ENCODE peak calls at places on chromosomes 5 and 9, in four cellular contexts. I is H1, Y is H9, G is trophoblast cell. Z is an unnamed sample.

GRCh38 chr9:26856413-26857032 is 36.1 kb downstream of the CAAP1 start:
- DNase-seq in I (no peak), Y (peak; percentile 63), G (peak; percentile 37), Z (peak; percentile 82)

GRCh38 chr5:175579742-175580432 is 78.0 kb upstream of the HRH2 start:
- DNase-seq in I (no peak), Y (no peak), G (no peak), Z (no peak)

GRCh38 chr9:105194234-105194633 is 50.2 kb upstream of the SLC44A1 start:
- DNase-seq in I (no peak), Y (no peak), G (no peak), Z (no peak)

GRCh38 chr5:164202338-164202737 is 696.9 kb downstream of the MAT2B start:
- DNase-seq in I (no peak), Y (no peak), G (no peak), Z (no peak)

GRCh38 chr9:89870207-89870606 is 265.4 kb downstream of the GADD45G start:
- DNase-seq in I (no peak), Y (no peak), G (no peak), Z (no peak)

GRCh38 chr9:20507431-20507830 is 114.9 kb downstream of the MLLT3 start:
- DNase-seq in I (no peak), Y (no peak), G (no peak), Z (no peak)

GRCh38 chr5:168075387-168075786 is 216.1 kb upstream of the WWC1 start:
- DNase-seq in I (no peak), Y (no peak), G (no peak), Z (no peak)

GRCh38 chr5:37424441-37424840 is 45.3 kb downstream of the WDR70 start:
- DNase-seq in I (no peak), Y (no peak), G (no peak), Z (no peak)

GRCh38 chr9:72753261-72753893 is 199.5 kb downstream of the ALDH1A1 start:
- DNase-seq in I (no peak), Y (no peak), G (no peak), Z (no peak)

GRCh38 chr5:93831449-93831848 is 90.0 kb upstream of the POU5F2 start:
- DNase-seq in I (no peak), Y (no peak), G (peak; percentile 11), Z (no peak)

GRCh38 chr5:13478831-13479465 is 465.5 kb downstream of the DNAH5 start:
- DNase-seq in I (peak; percentile 17), Y (peak; percentile 48), G (peak; percentile 35), Z (peak; percentile 77)

GRCh38 chr9:35798658-35799366 is 7.4 kb downstream of the NPR2 start:
- DNase-seq in I (no peak), Y (no peak), G (peak; percentile 34), Z (peak; percentile 92)

GRCh38 chr5:37757980-37758582 is 81.8 kb downstream of the GDNF start:
- DNase-seq in I (no peak), Y (no peak), G (no peak), Z (no peak)

GRCh38 chr5:154311362-154311761 is 120.8 kb downstream of the GALNT10 start:
- DNase-seq in I (no peak), Y (no peak), G (no peak), Z (no peak)

GRCh38 chr9:121026260-121026691 is 23.8 kb downstream of the C5 start:
- DNase-seq in I (no peak), Y (no peak), G (no peak), Z (no peak)

GRCh38 chr5:80406980-80407734 is 707 bp upstream of the ZFYVE16 start:
- DNase-seq in I (no peak), Y (no peak), G (peak; percentile 13), Z (no peak)

GRCh38 chr5:122153774-122154173 is 24.4 kb downstream of the ZNF474 start:
- DNase-seq in I (no peak), Y (no peak), G (no peak), Z (peak; percentile 32)

GRCh38 chr5:87147441-87147840 is 120.2 kb upstream of the RASA1 start:
- DNase-seq in I (no peak), Y (no peak), G (no peak), Z (no peak)

GRCh38 chr9:83511051-83511450 is 27.1 kb downstream of the FRMD3 start:
- DNase-seq in I (no peak), Y (no peak), G (no peak), Z (no peak)

GRCh38 chr9:33506626-33507370 is 17.3 kb upstream of the ANKRD18B start:
- DNase-seq in I (no peak), Y (no peak), G (peak; percentile 34), Z (peak; percentile 38)

GRCh38 chr9:100714372-100715099 is 136.7 kb downstream of the CAVIN4 start:
- DNase-seq in I (peak; percentile 17), Y (peak; percentile 75), G (peak; percentile 53), Z (peak; percentile 76)

GRCh38 chr5:83378624-83379259 is 92.8 kb upstream of the VCAN start:
- DNase-seq in I (peak; percentile 7), Y (peak; percentile 38), G (peak; percentile 55), Z (peak; percentile 22)

GRCh38 chr5:136053336-136054121 is 24.7 kb downstream of the TGFBI start:
- DNase-seq in I (no peak), Y (no peak), G (peak; percentile 68), Z (peak; percentile 89)

GRCh38 chr5:165157209-165157608 is 1651.8 kb downstream of the MAT2B start:
- DNase-seq in I (no peak), Y (no peak), G (no peak), Z (no peak)

GRCh38 chr5:156474251-156474650 is 147.3 kb downstream of the SGCD start:
- DNase-seq in I (no peak), Y (no peak), G (no peak), Z (no peak)

GRCh38 chr5:88948746-88949600 is 66.0 kb upstream of the MEF2C start:
- DNase-seq in I (no peak), Y (no peak), G (no peak), Z (peak; percentile 63)

GRCh38 chr9:122213589-122214413 is 15.0 kb downstream of the LHX6 start:
- DNase-seq in I (peak; percentile 87), Y (peak; percentile 98), G (peak; percentile 54), Z (peak; percentile 92)

GRCh38 chr5:109359643-109360042 is 50.1 kb downstream of the PJA2 start:
- DNase-seq in I (no peak), Y (no peak), G (no peak), Z (no peak)

GRCh38 chr5:33854733-33855151 is 37.0 kb downstream of the ADAMTS12 start:
- DNase-seq in I (no peak), Y (no peak), G (no peak), Z (peak; percentile 68)

GRCh38 chr5:142717582-142718215 is 31.8 kb upstream of the FGF1 start:
- DNase-seq in I (no peak), Y (peak; percentile 57), G (no peak), Z (peak; percentile 86)

GRCh38 chr5:119361723-119362122 is 5.9 kb downstream of the TNFAIP8 start:
- DNase-seq in I (no peak), Y (no peak), G (no peak), Z (no peak)
- H3K79me2 ChIP-seq in I (peaks cover 25% of the 10 kb centered on the region), Y (no peaks in the 10 kb centered on the region), G (peaks cover 3% of the 10 kb centered on the region), Z (no peaks in the 10 kb centered on the region)

GRCh38 chr9:136075134-136075841 is 19.8 kb downstream of the NACC2 start:
- DNase-seq in I (no peak), Y (peak; percentile 28), G (no peak), Z (no peak)
- H3K9ac ChIP-seq in I (no peak overlapping the region), Y (no peak overlapping the region), G (no peak overlapping the region), Z (no peak overlapping the region)

DNA sequence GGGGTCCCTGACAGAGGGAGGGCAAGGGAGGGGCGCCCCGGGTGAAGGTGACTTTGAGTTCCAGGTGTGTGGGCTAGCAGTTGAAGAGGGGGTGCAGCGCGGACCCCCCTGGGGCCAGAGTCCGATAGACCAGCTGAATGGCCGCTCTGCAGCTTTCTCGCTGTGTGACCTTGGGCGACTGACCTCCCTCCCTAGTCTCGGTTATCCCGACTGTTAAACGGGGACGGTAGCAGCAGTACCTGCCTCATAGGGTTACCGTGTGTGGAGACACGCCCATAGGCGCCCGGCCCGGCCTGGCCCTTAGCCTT is 31.3 kb downstream of the PRRX2 start:
- DNase-seq in I (no peak), Y (no peak), G (no peak), Z (no peak)
- H4K8ac ChIP-seq in I (peak overlapping the region; percentile 35), Y (no peak overlapping the region), G (peak overlapping the region; percentile 50), Z (no peak overlapping the region)

GRCh38 chr5:32586251-32586642 is 890 bp downstream of the SUB1 start:
- DNase-seq in I (no peak), Y (no peak), G (no peak), Z (no peak)

GRCh38 chr5:32587067-32587551 is 1.8 kb downstream of the SUB1 start:
- DNase-seq in I (no peak), Y (no peak), G (no peak), Z (no peak)

GRCh38 chr5:32585122-32585445 is 273 bp upstream of the SUB1 start:
- DNase-seq in I (no peak), Y (no peak), G (no peak), Z (no peak)

GRCh38 chr5:32585446-32586250 is at the start of gene SUB1:
- DNase-seq in I (peak; percentile 75), Y (peak; percentile 96), G (peak; percentile 91), Z (peak; percentile 97)

GRCh38 chr5:32589431-32589830 is 4.1 kb downstream of the SUB1 start:
- DNase-seq in I (no peak), Y (no peak), G (no peak), Z (no peak)
- H3K79me2 ChIP-seq in I (peaks cover 70% of the 10 kb centered on the region), Y (peaks cover 22% of the 10 kb centered on the region), G (peaks cover 10% of the 10 kb centered on the region), Z (peaks cover 32% of the 10 kb centered on the region)

DNA sequence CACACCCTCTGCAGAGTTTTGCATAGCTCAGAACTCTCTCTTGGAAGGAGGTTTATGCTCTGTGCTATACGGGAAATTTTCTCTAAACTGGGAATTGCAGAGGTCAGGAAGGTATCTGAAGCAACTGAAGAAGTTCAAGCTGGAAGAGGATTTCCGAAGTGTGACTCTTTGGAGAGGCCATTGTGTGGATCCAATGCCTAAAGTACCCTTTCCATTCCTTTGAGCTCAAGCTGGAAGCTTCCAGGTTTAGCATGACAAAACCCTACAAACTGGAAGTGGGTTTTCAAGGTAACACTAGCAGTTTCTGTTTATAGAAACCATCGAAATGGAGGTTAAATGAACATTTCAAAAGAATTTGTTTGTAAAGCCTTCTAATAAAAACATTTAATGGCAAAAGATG is 187.1 kb downstream of the CFAP90 start:
- DNase-seq in I (peak; percentile 5), Y (no peak), G (no peak), Z (no peak)
- H3K9ac ChIP-seq in I (no peak overlapping the region), Y (no peak overlapping the region), G (no peak overlapping the region), Z (no peak overlapping the region)

Z was measured in mesendoderm.